ENCODE peak calls at places on chromosome 6, in four cellular contexts. T is NCI-H345, B is GM12865, Q is NCI-H524 treated with DMSO at 0.1 percent for 48 hours. P is an unnamed sample.

GRCh38 chr6:56757585-56757984 is 114.9 kb upstream of the DST start:
- DNase-seq in T (no peak), B (peak), Q (no peak), P (no peak)

GRCh38 chr6:14016930-14017625 is 92.3 kb downstream of the RNF182 start:
- DNase-seq in T (no peak), B (no peak), Q (no peak), P (no peak)

GRCh38 chr6:31597006-31597405 is 4.2 kb upstream of the NCR3 start:
- DNase-seq in T (peak), B (peak), Q (peak), P (no peak)

GRCh38 chr6:593139-593906 is 63.6 kb downstream of the HUS1B start:
- DNase-seq in T (peak), B (peak), Q (no peak), P (peak)

GRCh38 chr6:123316733-123317323 is 319.9 kb downstream of the TRDN start:
- DNase-seq in T (peak), B (peak), Q (no peak), P (peak)

GRCh38 chr6:26594730-26595632 is 1.8 kb upstream of the ABT1 start:
- DNase-seq in T (peak), B (peak), Q (no peak), P (no peak)

GRCh38 chr6:134093007-134093573 is 40.7 kb upstream of the SLC2A12 start:
- DNase-seq in T (peak), B (peak), Q (no peak), P (no peak)

GRCh38 chr6:137389150-137389664 is 105.0 kb downstream of the OLIG3 start:
- DNase-seq in T (no peak), B (peak), Q (no peak), P (no peak)

GRCh38 chr6:132007474-132008190 is 56.5 kb upstream of the CCN2 start:
- DNase-seq in T (no peak), B (no peak), Q (no peak), P (no peak)